ENCODE peak calls at places on chromosomes 13 and 19, in four cellular contexts. One of them, this sample, is unnamed.

GRCh38 chr13:94921181-94921580 is 208.8 kb upstream of the SOX21 start:
- DNase-seq in SIG-M5: no peak
- DNase-seq in Kasumi-1: no peak
- DNase-seq in foreskin fibroblast: no peak
- DNase-seq in this sample: no peak

GRCh38 chr19:49687566-49688316 is 1.7 kb upstream of the ADM5 start:
- DNase-seq in SIG-M5: no peak
- DNase-seq in foreskin fibroblast: peak; percentile 51
- DNase-seq in Kasumi-1: peak; percentile 42
- DNase-seq in this sample: peak; percentile 56

GRCh38 chr13:24222756-24223155 is 62.2 kb downstream of the SPATA13 start:
- DNase-seq in SIG-M5: no peak
- DNase-seq in Kasumi-1: no peak
- DNase-seq in foreskin fibroblast: no peak
- DNase-seq in this sample: no peak

GRCh38 chr13:110726726-110727125 is 13.2 kb downstream of the ING1 start:
- DNase-seq in Kasumi-1: peak; percentile 56
- DNase-seq in SIG-M5: no peak
- DNase-seq in foreskin fibroblast: no peak
- DNase-seq in this sample: peak; percentile 67

GRCh38 chr13:95153647-95154405 is 147.4 kb downstream of the ABCC4 start:
- DNase-seq in SIG-M5: no peak
- DNase-seq in Kasumi-1: no peak
- DNase-seq in foreskin fibroblast: peak; percentile 42
- DNase-seq in this sample: no peak

GRCh38 chr19:35756373-35757230 is at the start of gene HSPB6:
- DNase-seq in SIG-M5: no peak
- DNase-seq in Kasumi-1: no peak
- DNase-seq in foreskin fibroblast: peak; percentile 93
- DNase-seq in this sample: no peak

GRCh38 chr19:11138659-11139526 is 16.7 kb downstream of the SPC24 start:
- DNase-seq in Kasumi-1: peak; percentile 68
- DNase-seq in SIG-M5: no peak
- DNase-seq in foreskin fibroblast: peak; percentile 95
- DNase-seq in this sample: peak; percentile 55

GRCh38 chr19:55652311-55653078 is 2.3 kb upstream of the U2AF2 start:
- DNase-seq in SIG-M5: no peak
- DNase-seq in Kasumi-1: no peak
- DNase-seq in foreskin fibroblast: no peak
- DNase-seq in this sample: no peak

GRCh38 chr19:14073232-14073924 is 792 bp downstream of the MISP3 start:
- DNase-seq in SIG-M5: no peak
- DNase-seq in Kasumi-1: peak; percentile 60
- DNase-seq in foreskin fibroblast: peak; percentile 93
- DNase-seq in this sample: peak; percentile 72

GRCh38 chr19:23560051-23560450 is 127.0 kb downstream of the ZNF675 start:
- DNase-seq in foreskin fibroblast: no peak
- DNase-seq in SIG-M5: no peak
- DNase-seq in Kasumi-1: no peak
- DNase-seq in this sample: no peak

GRCh38 chr13:75383064-75383715 is 98.8 kb downstream of the TBC1D4 start:
- DNase-seq in SIG-M5: no peak
- DNase-seq in foreskin fibroblast: no peak
- DNase-seq in Kasumi-1: no peak
- DNase-seq in this sample: no peak

GRCh38 chr13:45713721-45714120 is 11.6 kb downstream of the CBY2 start:
- DNase-seq in foreskin fibroblast: no peak
- DNase-seq in SIG-M5: no peak
- DNase-seq in Kasumi-1: no peak
- DNase-seq in this sample: no peak